ENCODE peak calls at places on chromosomes 4 and X, in four cellular contexts. W is upper lobe of left lung; E is tibial nerve; B is naive thymus-derived CD4-positive, alpha-beta T cell. T is an unnamed sample.

GRCh38 chrX:14039344-14039743 is 9.7 kb upstream of the GEMIN8 start:
- DNase-seq in W (no peak), B (peak; percentile 42), E (peak; percentile 18), T (no peak)

GRCh38 chr4:94305468-94306225 is 37.0 kb downstream of the HPGDS start:
- DNase-seq in W (no peak), B (no peak), E (no peak), T (no peak)

GRCh38 chr4:187238646-187239045 is 515.0 kb upstream of the FAT1 start:
- DNase-seq in E (no peak), B (no peak), W (no peak), T (no peak)

GRCh38 chrX:19990519-19991349 is at the start of gene BCLAF3:
- DNase-seq in W (peak; percentile 98), E (peak; percentile 79), B (peak; percentile 70), T (peak; percentile 26)

GRCh38 chr4:57074753-57075152 is 35.4 kb downstream of the IGFBP7 start:
- DNase-seq in B (no peak), E (no peak), W (no peak), T (peak; percentile 51)

GRCh38 chr4:25234390-25235367 is 846 bp downstream of the PI4K2B start:
- DNase-seq in B (peak; percentile 74), W (peak; percentile 93), E (no peak), T (peak; percentile 63)

GRCh38 chr4:46386570-46386969 is 3.4 kb downstream of the GABRA2 start:
- DNase-seq in E (no peak), W (no peak), B (no peak), T (no peak)

GRCh38 chr4:1866095-1866755 is 5.0 kb upstream of the NSD2 start:
- DNase-seq in W (no peak), B (no peak), E (no peak), T (no peak)

GRCh38 chr4:132770776-132771175 is 378.3 kb upstream of the PCDH10 start:
- DNase-seq in E (no peak), B (no peak), W (no peak), T (no peak)

GRCh38 chrX:39204945-39205344 is 403.7 kb downstream of the MID1IP1 start:
- DNase-seq in W (no peak), E (no peak), B (no peak), T (no peak)

GRCh38 chr4:102318105-102318504 is 27.2 kb downstream of the SLC39A8 start:
- DNase-seq in E (no peak), B (no peak), W (no peak), T (no peak)

GRCh38 chr4:7805533-7806079 is 134.1 kb downstream of the AFAP1 start:
- DNase-seq in E (no peak), B (no peak), W (no peak), T (no peak)

GRCh38 chrX:129613596-129613995 is 41.2 kb downstream of the APLN start:
- DNase-seq in B (no peak), W (no peak), E (no peak), T (no peak)

GRCh38 chr4:5804656-5805055 is 88.2 kb downstream of the CRMP1 start:
- DNase-seq in B (no peak), W (peak; percentile 54), E (no peak), T (no peak)

GRCh38 chr4:76235407-76235806 is 16.1 kb upstream of the FAM47E start:
- DNase-seq in W (no peak), B (no peak), E (no peak), T (no peak)

DNA sequence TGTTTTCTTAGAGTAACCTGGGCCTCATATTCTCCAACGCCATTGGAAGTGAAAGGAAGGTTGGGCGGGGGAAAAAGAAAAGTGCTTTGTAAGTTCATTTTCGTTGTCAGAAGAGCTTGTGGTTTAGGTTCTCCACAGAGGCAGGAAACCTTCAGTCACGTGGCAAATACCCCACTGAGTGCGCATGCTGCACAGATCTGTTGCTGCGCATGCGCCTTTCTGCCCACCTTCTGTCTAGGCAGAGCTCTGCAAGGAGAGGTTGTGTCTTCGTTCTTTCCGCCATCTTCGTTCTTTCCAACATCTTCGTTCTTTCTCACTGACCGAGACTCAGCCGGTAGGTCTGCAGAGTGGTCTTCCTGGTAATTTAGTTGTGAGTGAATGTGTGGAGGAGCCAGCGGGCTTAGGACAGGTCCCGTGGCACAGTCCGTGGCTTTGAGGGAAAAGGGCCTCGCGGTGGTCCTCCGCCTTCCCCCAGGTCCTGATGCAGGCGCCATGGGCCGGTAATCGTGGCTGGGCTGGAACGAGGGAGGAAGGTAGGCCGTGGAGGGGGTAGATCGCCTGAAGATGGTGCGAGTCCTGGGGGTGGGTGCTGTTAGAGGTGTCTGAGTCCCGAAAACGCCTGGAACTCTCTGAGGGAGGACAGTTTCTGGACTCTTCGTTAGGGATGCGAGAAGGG is at the start of gene PAGE5:
- DNase-seq in W (peak; percentile 20), E (no peak), B (no peak), T (no peak)
- H3K4me3 ChIP-seq in W (no peak within 1 kb of the TSS), E (no peak within 1 kb of the TSS), B (no peak within 1 kb of the TSS), T (no peak within 1 kb of the TSS)

DNA sequence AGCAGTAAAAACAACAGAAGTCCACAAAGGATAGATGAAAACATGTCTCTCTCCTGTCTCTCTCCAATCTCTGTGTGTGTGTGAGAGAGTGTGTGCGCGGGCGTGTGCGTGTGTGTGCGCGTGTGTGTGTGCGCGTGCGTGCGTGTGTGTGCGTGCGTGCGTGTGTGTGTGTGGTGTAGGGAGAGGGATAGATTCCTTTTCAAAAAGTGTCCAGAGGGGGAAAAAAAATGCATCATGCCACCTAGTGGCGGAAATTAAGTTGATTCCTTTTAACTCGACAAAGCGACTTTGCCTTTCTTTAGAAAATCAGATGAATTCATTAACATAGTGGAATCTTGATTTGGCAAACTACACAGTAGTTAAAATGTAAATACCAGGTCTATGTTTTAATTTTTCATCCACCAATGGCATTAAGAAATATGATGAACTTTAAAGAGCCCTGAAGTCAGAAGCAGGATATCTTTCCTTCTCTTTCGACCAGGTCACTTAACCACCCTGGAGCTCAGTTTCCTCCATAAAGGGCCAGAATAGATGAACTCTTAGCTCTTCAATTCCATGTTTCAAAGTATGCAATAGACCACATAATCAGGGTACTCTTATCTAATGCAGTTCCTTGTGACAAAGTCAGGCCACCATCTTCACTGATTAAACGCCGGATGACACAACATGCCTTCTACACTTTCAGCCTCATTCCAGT is 162.9 kb downstream of the FBXO8 start:
- DNase-seq in E (peak; percentile 24), B (no peak), W (peak; percentile 75), T (peak; percentile 46)
- H3K4me3 ChIP-seq in E (peak overlapping the region; percentile 21), B (no peak overlapping the region), W (peak overlapping the region; percentile 32), T (peak overlapping the region; percentile 25)

DNA sequence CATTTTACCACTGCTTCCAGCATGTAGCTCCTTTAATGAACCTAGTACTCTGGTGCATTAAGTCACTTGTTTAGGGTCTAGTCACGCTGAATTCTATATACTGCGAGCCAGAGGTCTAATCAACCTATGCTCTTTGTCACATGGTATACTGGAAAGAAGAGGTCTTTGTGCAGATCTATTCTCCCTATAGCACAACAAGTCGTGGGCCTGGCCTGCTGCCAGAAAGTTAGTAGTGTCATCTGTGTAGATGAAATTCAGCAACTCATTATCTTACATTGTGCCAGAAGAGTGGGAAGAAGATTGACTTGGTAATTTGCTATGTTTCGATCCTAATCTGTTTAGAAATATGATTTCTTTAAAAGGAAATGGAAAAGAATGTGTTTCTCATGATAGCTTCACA is 80.8 kb downstream of the AWAT2 start:
- DNase-seq in E (peak; percentile 12), B (no peak), W (no peak), T (no peak)
- H3K4me3 ChIP-seq in E (no peak overlapping the region), B (no peak overlapping the region), W (no peak overlapping the region), T (no peak overlapping the region)

GRCh38 chr4:143344774-143345173 is 8.1 kb downstream of the GAB1 start:
- DNase-seq in W (no peak), E (no peak), B (no peak), T (no peak)

GRCh38 chr4:143343276-143343831 is 6.7 kb downstream of the GAB1 start:
- DNase-seq in W (no peak), E (no peak), B (no peak), T (no peak)

GRCh38 chr4:143346208-143346607 is 9.5 kb downstream of the GAB1 start:
- DNase-seq in B (no peak), E (no peak), W (no peak), T (no peak)

GRCh38 chr4:143341186-143341755 is 4.6 kb downstream of the GAB1 start:
- DNase-seq in W (no peak), E (no peak), B (no peak), T (no peak)

DNA sequence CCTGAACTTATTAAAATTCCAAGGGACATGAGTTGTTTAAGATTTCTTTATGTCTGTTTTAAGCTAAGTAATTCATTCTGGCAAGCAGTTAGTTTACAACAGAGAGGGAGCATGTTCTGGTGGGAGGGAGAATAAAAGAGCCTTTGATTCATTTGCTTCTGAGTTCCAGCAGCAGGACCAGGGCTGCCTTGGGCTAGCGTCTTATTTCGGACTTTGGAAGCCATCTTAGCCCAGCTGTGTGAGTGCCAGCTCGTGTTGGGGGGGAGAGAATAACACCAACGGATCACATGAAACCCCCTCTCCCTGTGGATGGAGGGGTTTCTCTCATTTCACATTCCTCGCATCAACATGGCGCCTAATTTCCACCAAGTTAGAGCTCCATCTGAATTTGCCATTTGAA is 7.3 kb downstream of the GAB1 start:
- DNase-seq in B (no peak), E (no peak), W (no peak), T (no peak)
- H3K4me3 ChIP-seq in B (no peak overlapping the region), E (no peak overlapping the region), W (no peak overlapping the region), T (no peak overlapping the region)

GRCh38 chrX:131577433-131577832 is 33.6 kb downstream of the OR13H1 start:
- DNase-seq in W (no peak), B (no peak), E (no peak), T (no peak)
- H3K4me3 ChIP-seq in W (no peak overlapping the region), B (no peak overlapping the region), E (no peak overlapping the region), T (no peak overlapping the region)

GRCh38 chrX:10110316-10110932 is 46.4 kb upstream of the CLCN4 start:
- DNase-seq in B (no peak), W (no peak), E (no peak), T (no peak)
- H3K4me3 ChIP-seq in B (peak overlapping the region; percentile 57), W (no peak overlapping the region), E (no peak overlapping the region), T (no peak overlapping the region)

DNA sequence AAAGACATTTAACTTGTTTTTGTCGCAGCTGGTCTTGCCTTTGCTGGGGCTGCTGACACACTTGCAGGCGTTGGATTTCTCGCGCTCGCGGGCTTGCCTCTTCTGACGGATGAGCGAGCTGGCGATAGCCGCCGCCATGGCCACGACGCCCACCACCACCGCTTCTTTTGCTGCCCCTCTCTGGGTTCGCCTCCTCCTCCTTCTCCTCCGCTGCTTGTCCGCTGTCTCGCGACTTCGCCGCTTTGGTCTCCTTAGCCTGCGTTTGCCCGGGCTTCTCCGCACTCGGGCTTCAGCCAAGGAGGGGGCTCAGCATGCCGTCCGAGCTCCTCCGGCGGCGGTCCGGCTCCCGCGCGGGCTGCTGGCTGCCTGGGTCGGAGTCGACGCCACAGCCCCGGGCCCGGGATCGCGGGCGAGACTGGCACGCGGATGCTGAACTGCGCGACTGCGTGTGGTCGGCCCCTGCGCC is 618 bp downstream of the FGF13 start:
- DNase-seq in B (no peak), W (peak; percentile 64), E (no peak), T (no peak)
- H3K4me3 ChIP-seq in B (no peak overlapping the region), W (peak overlapping the region; percentile 44), E (peak overlapping the region; percentile 45), T (no peak overlapping the region)

GRCh38 chr4:58209576-58209975 is 1099.4 kb upstream of the IGFBP7 start:
- DNase-seq in W (no peak), E (no peak), B (no peak), T (no peak)
- H3K4me3 ChIP-seq in W (no peak overlapping the region), E (no peak overlapping the region), B (no peak overlapping the region), T (no peak overlapping the region)

DNA sequence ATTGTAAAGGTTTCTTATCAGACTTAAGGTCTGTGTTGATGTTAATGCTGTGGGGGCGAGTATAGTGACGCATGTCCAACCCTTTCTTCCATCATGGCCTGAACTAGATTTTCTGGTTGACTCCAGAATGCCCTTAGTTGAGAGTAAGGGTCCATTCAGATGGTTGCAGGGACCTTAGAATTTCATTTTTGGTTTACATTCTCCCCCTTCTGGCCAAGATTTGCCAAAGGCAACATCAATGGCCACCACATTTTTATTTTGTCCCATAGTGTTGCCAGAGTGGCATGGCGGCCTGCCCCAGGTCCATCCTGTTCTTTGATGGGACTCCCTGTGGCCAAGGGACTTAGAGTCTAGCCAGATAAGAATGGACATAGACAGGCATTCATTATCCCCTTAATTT is 368.5 kb downstream of the GPM6A start:
- DNase-seq in W (no peak), E (no peak), B (no peak), T (no peak)
- H3K4me3 ChIP-seq in W (no peak overlapping the region), E (no peak overlapping the region), B (no peak overlapping the region), T (no peak overlapping the region)